ENCODE peak calls at places on chromosome 3, in eight cellular contexts. One of them, this sample, is unnamed.

GRCh38 chr3:6105187-6105586 is 755.7 kb upstream of the GRM7 start:
- DNase-seq in HCT116: no peak
- DNase-seq in GM12878: no peak
- DNase-seq in OCI-LY7: no peak
- DNase-seq in MM.1S: no peak
- DNase-seq in IMR-90: no peak
- DNase-seq in H9: no peak
- DNase-seq in PC-3: no peak
- DNase-seq in this sample: no peak

GRCh38 chr3:107543666-107544065 is 20.9 kb downstream of the BBX start:
- DNase-seq in OCI-LY7: peak
- DNase-seq in H9: no peak
- DNase-seq in GM12878: no peak
- DNase-seq in MM.1S: no peak
- DNase-seq in PC-3: peak
- DNase-seq in HCT116: no peak
- DNase-seq in IMR-90: no peak
- DNase-seq in this sample: no peak

GRCh38 chr3:173617490-173617889 is 219.9 kb downstream of the NLGN1 start:
- DNase-seq in PC-3: no peak
- DNase-seq in MM.1S: no peak
- DNase-seq in IMR-90: no peak
- DNase-seq in H9: no peak
- DNase-seq in HCT116: no peak
- DNase-seq in OCI-LY7: no peak
- DNase-seq in GM12878: no peak
- DNase-seq in this sample: no peak

GRCh38 chr3:43923101-43923979 is 232.6 kb downstream of the ABHD5 start:
- DNase-seq in PC-3: no peak
- DNase-seq in GM12878: no peak
- DNase-seq in IMR-90: no peak
- DNase-seq in HCT116: no peak
- DNase-seq in OCI-LY7: no peak
- DNase-seq in MM.1S: no peak
- DNase-seq in H9: no peak
- DNase-seq in this sample: no peak

GRCh38 chr3:98994128-98994762 is 92.8 kb upstream of the DCBLD2 start:
- DNase-seq in PC-3: peak
- DNase-seq in MM.1S: no peak
- DNase-seq in IMR-90: peak
- DNase-seq in H9: no peak
- DNase-seq in OCI-LY7: no peak
- DNase-seq in GM12878: no peak
- DNase-seq in HCT116: peak
- DNase-seq in this sample: peak

GRCh38 chr3:195616681-195617080 is 32.9 kb upstream of the APOD start:
- DNase-seq in MM.1S: no peak
- DNase-seq in PC-3: no peak
- DNase-seq in H9: no peak
- DNase-seq in OCI-LY7: no peak
- DNase-seq in GM12878: no peak
- DNase-seq in IMR-90: no peak
- DNase-seq in HCT116: no peak
- DNase-seq in this sample: no peak

GRCh38 chr3:105594219-105594618 is 227.5 kb downstream of the ALCAM start:
- DNase-seq in H9: no peak
- DNase-seq in HCT116: no peak
- DNase-seq in GM12878: no peak
- DNase-seq in MM.1S: no peak
- DNase-seq in IMR-90: peak
- DNase-seq in OCI-LY7: no peak
- DNase-seq in PC-3: peak
- DNase-seq in this sample: no peak

GRCh38 chr3:71191031-71191482 is 392.5 kb downstream of the FOXP1 start:
- DNase-seq in OCI-LY7: no peak
- DNase-seq in HCT116: no peak
- DNase-seq in H9: no peak
- DNase-seq in PC-3: no peak
- DNase-seq in GM12878: no peak
- DNase-seq in IMR-90: no peak
- DNase-seq in MM.1S: no peak
- DNase-seq in this sample: peak

GRCh38 chr3:133040696-133041523 is 2.7 kb downstream of the TMEM108 start:
- DNase-seq in PC-3: peak
- DNase-seq in HCT116: peak
- DNase-seq in H9: peak
- DNase-seq in MM.1S: peak
- DNase-seq in IMR-90: peak
- DNase-seq in GM12878: peak
- DNase-seq in OCI-LY7: peak
- DNase-seq in this sample: peak

GRCh38 chr3:42709621-42710020 is 7.0 kb upstream of the HHATL start:
- DNase-seq in IMR-90: no peak
- DNase-seq in OCI-LY7: no peak
- DNase-seq in H9: no peak
- DNase-seq in PC-3: no peak
- DNase-seq in GM12878: no peak
- DNase-seq in HCT116: no peak
- DNase-seq in MM.1S: no peak
- DNase-seq in this sample: no peak

GRCh38 chr3:143699351-143699750 is 148.9 kb downstream of the SLC9A9 start:
- DNase-seq in GM12878: no peak
- DNase-seq in OCI-LY7: no peak
- DNase-seq in MM.1S: no peak
- DNase-seq in IMR-90: no peak
- DNase-seq in PC-3: no peak
- DNase-seq in H9: no peak
- DNase-seq in HCT116: no peak
- DNase-seq in this sample: no peak

GRCh38 chr3:133575121-133575520 is 1.6 kb downstream of the CDV3 start:
- DNase-seq in H9: no peak
- DNase-seq in GM12878: peak
- DNase-seq in HCT116: no peak
- DNase-seq in OCI-LY7: peak
- DNase-seq in MM.1S: peak
- DNase-seq in IMR-90: no peak
- DNase-seq in PC-3: no peak
- DNase-seq in this sample: no peak

GRCh38 chr3:167602041-167602440 is 51.7 kb downstream of the WDR49 start:
- DNase-seq in MM.1S: no peak
- DNase-seq in OCI-LY7: no peak
- DNase-seq in GM12878: no peak
- DNase-seq in H9: no peak
- DNase-seq in HCT116: no peak
- DNase-seq in IMR-90: no peak
- DNase-seq in PC-3: no peak
- DNase-seq in this sample: no peak

GRCh38 chr3:81302045-81302444 is 459.4 kb downstream of the GBE1 start:
- DNase-seq in PC-3: peak
- DNase-seq in GM12878: no peak
- DNase-seq in MM.1S: peak
- DNase-seq in OCI-LY7: peak
- DNase-seq in H9: peak
- DNase-seq in HCT116: peak
- DNase-seq in IMR-90: peak
- DNase-seq in this sample: peak

GRCh38 chr3:101084404-101084803 is 91.2 kb upstream of the ABI3BP start:
- DNase-seq in OCI-LY7: no peak
- DNase-seq in GM12878: no peak
- DNase-seq in PC-3: peak
- DNase-seq in MM.1S: no peak
- DNase-seq in H9: no peak
- DNase-seq in HCT116: no peak
- DNase-seq in IMR-90: no peak
- DNase-seq in this sample: no peak

GRCh38 chr3:109921509-109921908 is 584.2 kb upstream of the DPPA4 start:
- DNase-seq in MM.1S: no peak
- DNase-seq in IMR-90: no peak
- DNase-seq in OCI-LY7: no peak
- DNase-seq in HCT116: no peak
- DNase-seq in PC-3: no peak
- DNase-seq in H9: no peak
- DNase-seq in GM12878: no peak
- DNase-seq in this sample: no peak

GRCh38 chr3:182794806-182795369 is 1.6 kb downstream of the ATP11B start:
- DNase-seq in GM12878: no peak
- DNase-seq in MM.1S: no peak
- DNase-seq in IMR-90: peak
- DNase-seq in OCI-LY7: no peak
- DNase-seq in H9: no peak
- DNase-seq in HCT116: no peak
- DNase-seq in PC-3: no peak
- DNase-seq in this sample: no peak
- H2AFZ ChIP-seq in GM12878: peak
- H2AFZ ChIP-seq in MM.1S: peak
- H2AFZ ChIP-seq in IMR-90: no peak
- H2AFZ ChIP-seq in OCI-LY7: peak
- H2AFZ ChIP-seq in H9: no peak
- H2AFZ ChIP-seq in HCT116: no peak
- H2AFZ ChIP-seq in PC-3: peak
- H2AFZ ChIP-seq in this sample: peak

GRCh38 chr3:196938124-196938523 is 4.2 kb downstream of the NCBP2 start:
- DNase-seq in GM12878: no peak
- DNase-seq in MM.1S: no peak
- DNase-seq in IMR-90: no peak
- DNase-seq in PC-3: no peak
- DNase-seq in OCI-LY7: no peak
- DNase-seq in H9: no peak
- DNase-seq in HCT116: no peak
- DNase-seq in this sample: no peak

GRCh38 chr3:196942915-196943277 is 568 bp upstream of the NCBP2 start:
- DNase-seq in MM.1S: no peak
- DNase-seq in HCT116: no peak
- DNase-seq in PC-3: no peak
- DNase-seq in IMR-90: no peak
- DNase-seq in H9: no peak
- DNase-seq in OCI-LY7: peak
- DNase-seq in GM12878: no peak
- DNase-seq in this sample: peak

GRCh38 chr3:196947136-196947859 is 5.0 kb upstream of the NCBP2 start:
- DNase-seq in PC-3: no peak
- DNase-seq in OCI-LY7: no peak
- DNase-seq in HCT116: no peak
- DNase-seq in H9: peak
- DNase-seq in MM.1S: no peak
- DNase-seq in GM12878: no peak
- DNase-seq in IMR-90: no peak
- DNase-seq in this sample: no peak

GRCh38 chr3:196941846-196942225 is 492 bp downstream of the NCBP2 start:
- DNase-seq in PC-3: peak
- DNase-seq in IMR-90: peak
- DNase-seq in OCI-LY7: peak
- DNase-seq in GM12878: no peak
- DNase-seq in MM.1S: peak
- DNase-seq in H9: no peak
- DNase-seq in HCT116: no peak
- DNase-seq in this sample: peak

GRCh38 chr3:196942226-196942914 is at the start of gene NCBP2:
- DNase-seq in IMR-90: peak
- DNase-seq in PC-3: peak
- DNase-seq in H9: peak
- DNase-seq in HCT116: peak
- DNase-seq in OCI-LY7: peak
- DNase-seq in MM.1S: peak
- DNase-seq in GM12878: peak
- DNase-seq in this sample: peak
- TF ChIP-seq CTCF in IMR-90: peak
- TF ChIP-seq CTCF in PC-3: peak
- TF ChIP-seq CTCF in H9: peak
- TF ChIP-seq CTCF in HCT116: peak
- TF ChIP-seq CTCF in OCI-LY7: peak
- TF ChIP-seq CTCF in MM.1S: peak
- TF ChIP-seq CTCF in GM12878: peak
- TF ChIP-seq CTCF in this sample: peak

DNA sequence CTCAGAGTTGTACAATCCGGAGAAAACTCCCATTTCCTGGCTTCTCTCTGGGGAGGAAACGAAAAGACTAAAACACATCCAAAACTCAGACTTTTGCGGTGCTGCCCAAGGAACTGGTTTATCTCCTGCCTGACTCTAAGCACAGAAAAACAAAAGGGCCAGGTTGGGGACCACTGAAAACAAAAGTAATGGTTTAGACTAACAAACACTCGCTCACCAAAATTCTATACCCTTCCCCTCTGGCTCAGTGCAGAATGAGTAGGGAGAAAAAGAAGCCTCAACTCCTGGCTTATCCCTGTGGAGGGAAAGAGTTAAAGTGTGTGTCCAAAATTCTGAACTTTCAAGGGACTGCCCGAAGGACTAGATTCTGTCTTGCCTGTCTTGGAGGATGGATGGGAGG is 173.6 kb downstream of the FGF12 start:
- DNase-seq in HCT116: no peak
- DNase-seq in H9: no peak
- DNase-seq in OCI-LY7: no peak
- DNase-seq in PC-3: no peak
- DNase-seq in GM12878: no peak
- DNase-seq in IMR-90: no peak
- DNase-seq in MM.1S: no peak
- DNase-seq in this sample: no peak
- H2AFZ ChIP-seq in HCT116: no peak
- H2AFZ ChIP-seq in H9: no peak
- H2AFZ ChIP-seq in OCI-LY7: no peak
- H2AFZ ChIP-seq in PC-3: no peak
- H2AFZ ChIP-seq in GM12878: no peak
- H2AFZ ChIP-seq in IMR-90: no peak
- H2AFZ ChIP-seq in MM.1S: no peak
- H2AFZ ChIP-seq in this sample: no peak

GRCh38 chr3:9111349-9112265 is 137.8 kb downstream of the SRGAP3 start:
- DNase-seq in OCI-LY7: peak
- DNase-seq in HCT116: no peak
- DNase-seq in MM.1S: no peak
- DNase-seq in GM12878: no peak
- DNase-seq in IMR-90: peak
- DNase-seq in PC-3: no peak
- DNase-seq in H9: peak
- DNase-seq in this sample: no peak
- TF ChIP-seq CTCF in OCI-LY7: peak
- TF ChIP-seq CTCF in HCT116: no peak
- TF ChIP-seq CTCF in MM.1S: no peak
- TF ChIP-seq CTCF in GM12878: peak
- TF ChIP-seq CTCF in IMR-90: no peak
- TF ChIP-seq CTCF in PC-3: peak
- TF ChIP-seq CTCF in H9: peak
- TF ChIP-seq CTCF in this sample: no peak

DNA sequence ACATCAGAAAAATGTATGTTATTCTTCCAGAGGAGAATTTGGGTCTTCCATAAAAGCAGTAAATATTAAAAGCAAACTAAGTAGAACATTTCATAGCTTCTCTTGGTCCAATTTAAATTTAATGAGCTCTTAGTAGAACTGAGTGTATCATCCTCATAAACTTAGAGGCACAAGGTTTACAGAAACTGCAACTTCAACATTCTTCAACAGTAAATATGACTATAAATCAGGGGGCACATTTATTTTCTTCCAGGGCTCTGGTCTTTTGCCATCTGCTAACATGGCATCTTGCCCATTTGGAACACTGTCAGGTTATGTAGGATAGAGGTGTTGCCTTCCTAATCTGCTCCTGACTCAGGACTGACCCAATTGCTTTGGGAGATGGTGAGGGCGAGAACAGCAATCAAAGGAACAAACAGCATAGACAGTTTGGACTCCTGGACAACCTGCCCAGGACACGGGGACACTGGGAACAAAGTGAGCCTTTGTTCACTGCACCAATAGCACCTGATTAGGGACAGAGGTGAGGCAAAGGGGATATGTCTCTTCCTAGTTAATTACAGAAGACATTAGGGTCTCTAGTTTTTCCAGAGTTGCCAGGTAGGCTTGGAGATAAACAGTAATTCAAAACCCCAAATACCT is 610.2 kb upstream of the ROBO2 start:
- DNase-seq in PC-3: no peak
- DNase-seq in GM12878: no peak
- DNase-seq in MM.1S: no peak
- DNase-seq in HCT116: no peak
- DNase-seq in OCI-LY7: no peak
- DNase-seq in IMR-90: no peak
- DNase-seq in H9: no peak
- DNase-seq in this sample: no peak
- H2AFZ ChIP-seq in PC-3: no peak
- H2AFZ ChIP-seq in GM12878: no peak
- H2AFZ ChIP-seq in MM.1S: no peak
- H2AFZ ChIP-seq in HCT116: no peak
- H2AFZ ChIP-seq in OCI-LY7: no peak
- H2AFZ ChIP-seq in IMR-90: no peak
- H2AFZ ChIP-seq in H9: no peak
- H2AFZ ChIP-seq in this sample: no peak